ENCODE peak calls at places on chromosomes 3 and 15, in eight cellular contexts. X, R, I, T, M, E, Y and U are unnamed samples.

GRCh38 chr3:122665226-122665786 is 15.3 kb upstream of the PARP14 start:
- DNase-seq in T (no peak), M (no peak), E (no peak), R (no peak), X (no peak), Y (no peak), I (no peak), U (no peak)

GRCh38 chr3:75171632-75172230 is 492.4 kb upstream of the FRG2C start:
- DNase-seq in I (peak; percentile 13), T (no peak), E (peak; percentile 7), M (no peak), R (no peak), Y (peak; percentile 24), X (no peak), U (no peak)

GRCh38 chr3:155233213-155233612 is 60.3 kb downstream of the STRIT1 start:
- DNase-seq in X (no peak), R (no peak), Y (peak; percentile 11), M (no peak), I (peak; percentile 84), E (no peak), T (peak; percentile 76), U (peak; percentile 28)

GRCh38 chr3:33636125-33636855 is 81.8 kb downstream of the CLASP2 start:
- DNase-seq in T (no peak), I (peak; percentile 77), M (no peak), E (peak; percentile 64), X (no peak), R (no peak), Y (peak; percentile 55), U (no peak)

GRCh38 chr3:53729130-53729529 is 117.1 kb downstream of the CHDH start:
- DNase-seq in T (no peak), E (no peak), M (no peak), Y (no peak), I (peak; percentile 48), R (no peak), X (no peak), U (no peak)

GRCh38 chr3:119831941-119832371 is 50.1 kb downstream of the NR1I2 start:
- DNase-seq in T (no peak), X (no peak), R (no peak), E (no peak), I (peak; percentile 68), M (no peak), Y (no peak), U (no peak)

GRCh38 chr15:51133140-51133630 is 38.5 kb upstream of the TNFAIP8L3 start:
- DNase-seq in Y (no peak), M (no peak), T (no peak), R (no peak), I (no peak), X (no peak), E (no peak), U (no peak)

GRCh38 chr3:26521261-26521660 is 101.3 kb upstream of the LRRC3B start:
- DNase-seq in M (no peak), Y (no peak), E (no peak), I (no peak), R (no peak), X (no peak), T (no peak), U (no peak)

GRCh38 chr15:70530906-70531305 is 232.5 kb downstream of the UACA start:
- DNase-seq in I (no peak), T (peak; percentile 19), M (no peak), R (peak; percentile 54), X (no peak), Y (no peak), E (no peak), U (no peak)

GRCh38 chr3:28267984-28268849 is 26.8 kb downstream of the CMC1 start:
- DNase-seq in T (no peak), Y (no peak), R (no peak), E (no peak), M (no peak), I (no peak), X (no peak), U (no peak)

GRCh38 chr3:58326267-58326932 is 6.3 kb upstream of the PXK start:
- DNase-seq in Y (no peak), M (no peak), X (no peak), T (no peak), R (no peak), E (no peak), I (no peak), U (no peak)

GRCh38 chr3:133983576-133984560 is 45.9 kb downstream of the SLCO2A1 start:
- DNase-seq in M (no peak), T (no peak), X (no peak), R (no peak), I (no peak), Y (no peak), E (no peak), U (no peak)